ENCODE peak calls at places on chromosomes 5 and 9, in eight cellular contexts. O is NCI-H774; U is COR-L47; P is effector memory CD4-positive, alpha-beta T cell; D is activated CD4-positive, alpha-beta memory T cell treated with anti-CD3 and anti-CD28 coated beads, Interleukin-2, amount 10 ng/mL, durations not matched to agents 7 days and 5 days; Z is activated naive CD4-positive, alpha-beta T cell treated with anti-CD3 and anti-CD28 coated beads for 36 hours; B is coronary artery; F is A172. J is an unnamed sample.

GRCh38 chr5:77758141-77758938 is 17.8 kb downstream of the TBCA start:
- DNase-seq in U (no peak), P (no peak), B (no peak), F (no peak), D (no peak), O (no peak), Z (no peak), J (no peak)

GRCh38 chr5:73747696-73748380 is 121.8 kb downstream of the ARHGEF28 start:
- DNase-seq in F (no peak), U (no peak), D (no peak), P (no peak), B (no peak), Z (no peak), O (no peak), J (no peak)

GRCh38 chr5:12312343-12312742 is 408.1 kb upstream of the CTNND2 start:
- DNase-seq in F (no peak), Z (no peak), O (no peak), U (no peak), P (no peak), B (no peak), D (no peak), J (no peak)

GRCh38 chr5:111172504-111172903 is 51.7 kb upstream of the CAMK4 start:
- DNase-seq in Z (peak; percentile 10), B (no peak), D (no peak), F (no peak), U (no peak), P (no peak), O (no peak), J (no peak)

GRCh38 chr9:5949103-5949699 is 58.5 kb downstream of the MLANA start:
- DNase-seq in B (no peak), Z (peak; percentile 24), F (peak; percentile 43), P (peak; percentile 1), O (peak; percentile 46), U (no peak), D (peak; percentile 38), J (no peak)

GRCh38 chr9:112559629-112560413 is 73.2 kb downstream of the KIAA1958 start:
- DNase-seq in U (no peak), F (no peak), P (no peak), Z (no peak), O (no peak), B (no peak), D (no peak), J (no peak)

GRCh38 chr5:111618644-111619271 is 106.4 kb upstream of the STARD4 start:
- DNase-seq in F (no peak), U (no peak), O (no peak), B (no peak), P (no peak), D (no peak), Z (no peak), J (no peak)

GRCh38 chr9:72156586-72156985 is 7.3 kb downstream of the GDA start:
- DNase-seq in Z (no peak), D (no peak), F (no peak), U (no peak), P (no peak), B (no peak), O (no peak), J (no peak)

GRCh38 chr5:6545036-6545693 is 87.7 kb downstream of the NSUN2 start:
- DNase-seq in D (no peak), O (no peak), Z (no peak), B (peak; percentile 58), F (no peak), U (no peak), P (no peak), J (no peak)

GRCh38 chr5:32170303-32171170 is 3.6 kb downstream of the GOLPH3 start:
- DNase-seq in P (no peak), F (peak; percentile 13), B (no peak), U (peak; percentile 1), Z (no peak), D (no peak), O (no peak), J (peak; percentile 62)

GRCh38 chr5:147417133-147417813 is 92.6 kb downstream of the DPYSL3 start:
- DNase-seq in D (no peak), U (no peak), F (no peak), B (peak; percentile 90), Z (no peak), P (no peak), O (no peak), J (peak; percentile 50)

GRCh38 chr9:7328453-7328852 is 471.1 kb downstream of the DMAC1 start:
- DNase-seq in F (no peak), Z (no peak), U (no peak), D (no peak), B (no peak), O (no peak), P (no peak), J (no peak)

GRCh38 chr9:79974806-79975422 is 403.1 kb downstream of the TLE4 start:
- DNase-seq in U (peak; percentile 17), F (no peak), Z (no peak), D (no peak), P (no peak), O (no peak), B (no peak), J (no peak)

GRCh38 chr5:3350781-3351180 is 244.9 kb upstream of the IRX1 start:
- DNase-seq in D (no peak), U (no peak), O (no peak), F (no peak), Z (no peak), P (no peak), B (peak; percentile 24), J (peak; percentile 28)

GRCh38 chr5:72955768-72956323 is at the start of gene FCHO2:
- DNase-seq in B (peak; percentile 97), P (peak; percentile 92), O (peak; percentile 94), D (peak; percentile 94), Z (peak; percentile 95), F (peak; percentile 96), U (peak; percentile 92), J (peak; percentile 99)

GRCh38 chr5:71589903-71590302 is 2.8 kb downstream of the MCCC2 start:
- DNase-seq in B (no peak), F (no peak), Z (peak; percentile 34), O (no peak), U (no peak), P (no peak), D (no peak), J (no peak)

GRCh38 chr9:107895524-107896001 is 406.0 kb upstream of the KLF4 start:
- DNase-seq in B (no peak), O (no peak), D (no peak), Z (no peak), F (no peak), P (no peak), U (no peak), J (no peak)

GRCh38 chr5:126961702-126962101 is 68.7 kb downstream of the MARCHF3 start:
- DNase-seq in B (no peak), D (no peak), U (peak; percentile 71), P (no peak), F (no peak), Z (no peak), O (peak; percentile 70), J (no peak)

GRCh38 chr9:137432687-137433348 is 8.3 kb downstream of the ENTPD8 start:
- DNase-seq in U (no peak), F (no peak), D (no peak), B (no peak), Z (no peak), O (no peak), P (no peak), J (no peak)

GRCh38 chr9:91126761-91127420 is 234.8 kb downstream of the AUH start:
- DNase-seq in B (no peak), U (no peak), Z (no peak), O (no peak), F (no peak), D (no peak), P (no peak), J (no peak)

GRCh38 chr5:40410231-40410861 is 269.4 kb upstream of the PTGER4 start:
- DNase-seq in F (peak; percentile 87), B (no peak), U (no peak), P (peak; percentile 74), Z (peak; percentile 88), O (no peak), D (peak; percentile 76), J (no peak)

GRCh38 chr9:114216081-114216480 is 60.7 kb downstream of the COL27A1 start:
- DNase-seq in P (no peak), U (no peak), D (no peak), F (no peak), B (peak; percentile 80), Z (no peak), O (no peak), J (no peak)

GRCh38 chr9:5569357-5569756 is 59.0 kb downstream of the PDCD1LG2 start:
- DNase-seq in D (no peak), F (no peak), B (no peak), O (no peak), Z (no peak), U (no peak), P (no peak), J (no peak)

GRCh38 chr5:36297653-36298052 is 4.0 kb downstream of the RANBP3L start:
- DNase-seq in B (no peak), F (no peak), Z (no peak), U (no peak), O (no peak), D (no peak), P (no peak), J (no peak)

GRCh38 chr5:149886060-149886459 is 58.5 kb downstream of the PDE6A start:
- DNase-seq in O (no peak), Z (no peak), F (peak; percentile 66), U (no peak), B (no peak), D (no peak), P (no peak), J (peak; percentile 54)

GRCh38 chr5:82784521-82784920 is 292.7 kb downstream of the TMEM167A start:
- DNase-seq in O (no peak), F (no peak), P (no peak), B (no peak), U (no peak), D (no peak), Z (no peak), J (no peak)

GRCh38 chr9:124844291-124844690 is 9.0 kb upstream of the WDR38 start:
- DNase-seq in D (no peak), O (no peak), Z (no peak), P (no peak), U (no peak), B (no peak), F (no peak), J (no peak)

GRCh38 chr5:4191703-4192102 is 596.1 kb downstream of the IRX1 start:
- DNase-seq in D (peak; percentile 16), P (no peak), Z (no peak), B (no peak), U (no peak), F (no peak), O (no peak), J (no peak)

GRCh38 chr9:136837146-136837855 is 5.0 kb upstream of the AJM1 start:
- DNase-seq in O (no peak), P (no peak), B (no peak), F (no peak), Z (no peak), U (no peak), D (no peak), J (no peak)

J was measured in SJSA1.